ENCODE peak calls at places on chromosomes 5 and 9, in seven cellular contexts. Y is fibroblast of the aortic adventitia, X is adrenal gland, N is GM10248, E is right atrium auricular region, W is kidney epithelial cell, G is fibroblast of lung. A is an unnamed sample.

GRCh38 chr5:77863181-77863580 is 87.0 kb upstream of the TBCA start:
- DNase-seq in E (no peak), X (no peak), G (no peak), W (no peak), N (no peak), Y (no peak), A (no peak)

GRCh38 chr5:107671742-107672211 is 1.0 kb upstream of the EFNA5 start:
- DNase-seq in N (no peak), G (peak; percentile 82), W (peak; percentile 64), X (no peak), Y (peak; percentile 45), E (no peak), A (no peak)

GRCh38 chr9:38018964-38019602 is 49.9 kb downstream of the SHB start:
- DNase-seq in N (no peak), W (no peak), G (peak; percentile 93), X (peak; percentile 57), Y (peak; percentile 88), E (no peak), A (no peak)

GRCh38 chr9:81824802-81825770 is 103.1 kb upstream of the SPATA31D4 start:
- DNase-seq in Y (no peak), G (peak; percentile 50), W (peak; percentile 41), E (no peak), X (no peak), N (no peak), A (no peak)

GRCh38 chr5:139064613-139065012 is 133.6 kb downstream of the SIL1 start:
- DNase-seq in X (no peak), N (no peak), Y (no peak), G (no peak), E (no peak), W (no peak), A (no peak)

GRCh38 chr5:125914471-125914870 is 508.7 kb upstream of the GRAMD2B start:
- DNase-seq in Y (no peak), N (no peak), G (peak; percentile 16), W (no peak), X (no peak), E (no peak), A (no peak)

GRCh38 chr5:111511174-111512025 is 935 bp downstream of the STARD4 start:
- DNase-seq in G (peak; percentile 49), E (no peak), N (no peak), Y (peak; percentile 52), W (no peak), X (no peak), A (no peak)

GRCh38 chr5:143121135-143121474 is 282.4 kb downstream of the NR3C1 start:
- DNase-seq in X (no peak), E (no peak), Y (no peak), W (no peak), G (no peak), N (no peak), A (peak; percentile 43)

GRCh38 chr9:129109504-129109903 is 1.1 kb downstream of the CRAT start:
- DNase-seq in E (peak; percentile 82), N (no peak), G (no peak), W (no peak), X (no peak), Y (peak; percentile 20), A (peak; percentile 56)

GRCh38 chr9:122498883-122499288 is 11.7 kb upstream of the OR1J2 start:
- DNase-seq in W (peak; percentile 4), Y (peak; percentile 58), E (no peak), X (peak; percentile 20), G (peak; percentile 16), N (peak; percentile 35), A (peak; percentile 39)

GRCh38 chr5:75961814-75962213 is 121.4 kb upstream of the SV2C start:
- DNase-seq in G (no peak), N (no peak), X (no peak), Y (no peak), E (no peak), W (no peak), A (no peak)

GRCh38 chr5:76582252-76583162 is 40.7 kb downstream of the F2RL2 start:
- DNase-seq in E (no peak), N (peak; percentile 45), Y (peak; percentile 79), G (peak; percentile 84), W (no peak), X (no peak), A (peak; percentile 17)

GRCh38 chr5:54643679-54644078 is 126.1 kb downstream of the SNX18 start:
- DNase-seq in N (no peak), W (peak; percentile 53), G (peak; percentile 88), E (no peak), X (no peak), Y (peak; percentile 92), A (no peak)

GRCh38 chr5:54362992-54363630 is 52.7 kb upstream of the ARL15 start:
- DNase-seq in G (peak; percentile 55), Y (no peak), E (no peak), N (no peak), W (no peak), X (no peak), A (no peak)

GRCh38 chr9:95506692-95507455 is 9.9 kb downstream of the PTCH1 start:
- DNase-seq in N (peak; percentile 54), X (no peak), Y (no peak), E (no peak), G (peak; percentile 75), W (no peak), A (peak; percentile 50)

GRCh38 chr5:133667217-133667616 is 54.9 kb upstream of the FSTL4 start:
- DNase-seq in N (no peak), Y (no peak), X (no peak), W (no peak), G (no peak), E (peak; percentile 13), A (no peak)

GRCh38 chr5:136028782-136029742 is at the start of gene TGFBI:
- DNase-seq in N (peak; percentile 31), G (peak; percentile 70), X (peak; percentile 68), E (peak; percentile 72), Y (peak; percentile 50), W (no peak), A (peak; percentile 18)
- TF ChIP-seq CTCF in N (no peak), G (no peak), X (no peak), E (peak; percentile 26), Y (peak; percentile 10), W (peak; percentile 5), A (no peak)

GRCh38 chr9:120221844-120222243 is 358.1 kb downstream of the CDK5RAP2 start:
- DNase-seq in X (no peak), E (no peak), N (no peak), G (no peak), W (no peak), Y (no peak), A (no peak)
- TF ChIP-seq CTCF in X (no peak), E (no peak), N (no peak), G (no peak), W (no peak), Y (no peak), A (no peak)

GRCh38 chr5:24804221-24804681 is 159.5 kb upstream of the CDH10 start:
- DNase-seq in Y (peak; percentile 6), X (no peak), G (peak; percentile 93), W (peak; percentile 34), E (no peak), N (no peak), A (no peak)
- TF ChIP-seq CTCF in Y (no peak), X (no peak), G (no peak), W (no peak), E (no peak), N (no peak), A (no peak)

GRCh38 chr5:35436441-35437057 is 181.1 kb upstream of the SPEF2 start:
- DNase-seq in E (no peak), G (peak; percentile 10), Y (peak; percentile 42), W (no peak), X (peak; percentile 18), N (peak; percentile 13), A (peak; percentile 3)
- TF ChIP-seq CTCF in E (peak; percentile 51), G (peak; percentile 62), Y (peak; percentile 63), W (peak; percentile 55), X (peak; percentile 59), N (peak; percentile 32), A (peak; percentile 45)

GRCh38 chr5:150007050-150007449 is 6.5 kb downstream of the HMGXB3 start:
- DNase-seq in G (no peak), X (no peak), E (no peak), W (no peak), N (no peak), Y (no peak), A (no peak)
- TF ChIP-seq CTCF in G (no peak), X (no peak), E (no peak), W (no peak), N (no peak), Y (no peak), A (no peak)